ENCODE peak calls at places on chromosomes 7 and 10, in nine cellular contexts. One of them, this sample, is unnamed.

GRCh38 chr7:137695942-137696341 is 150.8 kb downstream of the DGKI start:
- DNase-seq in heart right ventricle: no peak
- DNase-seq in CD8-positive, alpha-beta T cell: no peak
- DNase-seq in stimulated activated CD8-positive, alpha-beta memory T cell treated with anti-CD3 and anti-CD28 coated beads, Interleukin-15, amount 100 ng/mL, for 1 hour: no peak
- DNase-seq in activated T-cell treated with anti-CD3 and anti-CD28 coated beads for 1 hour: no peak
- DNase-seq in progenitor cell of endocrine pancreas: no peak
- DNase-seq in amniotic stem cell: no peak
- DNase-seq in H1: no peak
- DNase-seq in GF-D8: no peak
- DNase-seq in this sample: no peak

GRCh38 chr7:135721198-135721820 is 6.7 kb downstream of the SLC13A4 start:
- DNase-seq in heart right ventricle: no peak
- DNase-seq in CD8-positive, alpha-beta T cell: no peak
- DNase-seq in stimulated activated CD8-positive, alpha-beta memory T cell treated with anti-CD3 and anti-CD28 coated beads, Interleukin-15, amount 100 ng/mL, for 1 hour: no peak
- DNase-seq in activated T-cell treated with anti-CD3 and anti-CD28 coated beads for 1 hour: no peak
- DNase-seq in progenitor cell of endocrine pancreas: no peak
- DNase-seq in amniotic stem cell: no peak
- DNase-seq in H1: no peak
- DNase-seq in GF-D8: no peak
- DNase-seq in this sample: no peak

GRCh38 chr10:10564081-10564480 is 453.6 kb upstream of the CELF2 start:
- DNase-seq in heart right ventricle: peak
- DNase-seq in CD8-positive, alpha-beta T cell: no peak
- DNase-seq in stimulated activated CD8-positive, alpha-beta memory T cell treated with anti-CD3 and anti-CD28 coated beads, Interleukin-15, amount 100 ng/mL, for 1 hour: no peak
- DNase-seq in activated T-cell treated with anti-CD3 and anti-CD28 coated beads for 1 hour: no peak
- DNase-seq in progenitor cell of endocrine pancreas: no peak
- DNase-seq in amniotic stem cell: no peak
- DNase-seq in H1: no peak
- DNase-seq in GF-D8: no peak
- DNase-seq in this sample: no peak

GRCh38 chr10:47082055-47082784 is 171.0 kb downstream of the PTPN20 start:
- DNase-seq in heart right ventricle: no peak
- DNase-seq in CD8-positive, alpha-beta T cell: no peak
- DNase-seq in stimulated activated CD8-positive, alpha-beta memory T cell treated with anti-CD3 and anti-CD28 coated beads, Interleukin-15, amount 100 ng/mL, for 1 hour: no peak
- DNase-seq in activated T-cell treated with anti-CD3 and anti-CD28 coated beads for 1 hour: no peak
- DNase-seq in progenitor cell of endocrine pancreas: no peak
- DNase-seq in amniotic stem cell: no peak
- DNase-seq in H1: no peak
- DNase-seq in GF-D8: no peak
- DNase-seq in this sample: no peak

GRCh38 chr7:95963446-95963990 is 191.2 kb downstream of the DYNC1I1 start:
- DNase-seq in heart right ventricle: no peak
- DNase-seq in CD8-positive, alpha-beta T cell: no peak
- DNase-seq in stimulated activated CD8-positive, alpha-beta memory T cell treated with anti-CD3 and anti-CD28 coated beads, Interleukin-15, amount 100 ng/mL, for 1 hour: no peak
- DNase-seq in activated T-cell treated with anti-CD3 and anti-CD28 coated beads for 1 hour: no peak
- DNase-seq in progenitor cell of endocrine pancreas: no peak
- DNase-seq in amniotic stem cell: no peak
- DNase-seq in H1: no peak
- DNase-seq in GF-D8: no peak
- DNase-seq in this sample: no peak

GRCh38 chr10:91511549-91512330 is 101.6 kb downstream of the HECTD2 start:
- DNase-seq in heart right ventricle: no peak
- DNase-seq in CD8-positive, alpha-beta T cell: no peak
- DNase-seq in stimulated activated CD8-positive, alpha-beta memory T cell treated with anti-CD3 and anti-CD28 coated beads, Interleukin-15, amount 100 ng/mL, for 1 hour: no peak
- DNase-seq in activated T-cell treated with anti-CD3 and anti-CD28 coated beads for 1 hour: no peak
- DNase-seq in progenitor cell of endocrine pancreas: no peak
- DNase-seq in amniotic stem cell: peak
- DNase-seq in H1: no peak
- DNase-seq in GF-D8: no peak
- DNase-seq in this sample: no peak

GRCh38 chr10:74208081-74208480 is 57.1 kb downstream of the ADK start:
- DNase-seq in heart right ventricle: no peak
- DNase-seq in CD8-positive, alpha-beta T cell: no peak
- DNase-seq in stimulated activated CD8-positive, alpha-beta memory T cell treated with anti-CD3 and anti-CD28 coated beads, Interleukin-15, amount 100 ng/mL, for 1 hour: no peak
- DNase-seq in activated T-cell treated with anti-CD3 and anti-CD28 coated beads for 1 hour: no peak
- DNase-seq in progenitor cell of endocrine pancreas: no peak
- DNase-seq in amniotic stem cell: no peak
- DNase-seq in H1: no peak
- DNase-seq in GF-D8: no peak
- DNase-seq in this sample: no peak

GRCh38 chr10:70593513-70593890 is 9.0 kb downstream of the PRF1 start:
- DNase-seq in heart right ventricle: no peak
- DNase-seq in CD8-positive, alpha-beta T cell: no peak
- DNase-seq in stimulated activated CD8-positive, alpha-beta memory T cell treated with anti-CD3 and anti-CD28 coated beads, Interleukin-15, amount 100 ng/mL, for 1 hour: no peak
- DNase-seq in activated T-cell treated with anti-CD3 and anti-CD28 coated beads for 1 hour: no peak
- DNase-seq in progenitor cell of endocrine pancreas: no peak
- DNase-seq in amniotic stem cell: no peak
- DNase-seq in H1: no peak
- DNase-seq in GF-D8: no peak
- DNase-seq in this sample: no peak

GRCh38 chr7:55381696-55382095 is 16.6 kb downstream of the LANCL2 start:
- DNase-seq in heart right ventricle: no peak
- DNase-seq in CD8-positive, alpha-beta T cell: no peak
- DNase-seq in stimulated activated CD8-positive, alpha-beta memory T cell treated with anti-CD3 and anti-CD28 coated beads, Interleukin-15, amount 100 ng/mL, for 1 hour: no peak
- DNase-seq in activated T-cell treated with anti-CD3 and anti-CD28 coated beads for 1 hour: no peak
- DNase-seq in progenitor cell of endocrine pancreas: no peak
- DNase-seq in amniotic stem cell: no peak
- DNase-seq in H1: no peak
- DNase-seq in GF-D8: no peak
- DNase-seq in this sample: no peak

GRCh38 chr10:101217450-101218281 is 11.6 kb downstream of the LBX1 start:
- DNase-seq in heart right ventricle: no peak
- DNase-seq in CD8-positive, alpha-beta T cell: no peak
- DNase-seq in stimulated activated CD8-positive, alpha-beta memory T cell treated with anti-CD3 and anti-CD28 coated beads, Interleukin-15, amount 100 ng/mL, for 1 hour: no peak
- DNase-seq in activated T-cell treated with anti-CD3 and anti-CD28 coated beads for 1 hour: no peak
- DNase-seq in progenitor cell of endocrine pancreas: peak
- DNase-seq in amniotic stem cell: no peak
- DNase-seq in H1: no peak
- DNase-seq in GF-D8: no peak
- DNase-seq in this sample: no peak

GRCh38 chr7:102061981-102062390 is 224.7 kb upstream of the SH2B2 start:
- DNase-seq in heart right ventricle: no peak
- DNase-seq in CD8-positive, alpha-beta T cell: no peak
- DNase-seq in stimulated activated CD8-positive, alpha-beta memory T cell treated with anti-CD3 and anti-CD28 coated beads, Interleukin-15, amount 100 ng/mL, for 1 hour: no peak
- DNase-seq in activated T-cell treated with anti-CD3 and anti-CD28 coated beads for 1 hour: no peak
- DNase-seq in progenitor cell of endocrine pancreas: no peak
- DNase-seq in amniotic stem cell: no peak
- DNase-seq in H1: no peak
- DNase-seq in GF-D8: peak
- DNase-seq in this sample: no peak

GRCh38 chr10:24346877-24347505 is 138.1 kb downstream of the KIAA1217 start:
- DNase-seq in heart right ventricle: no peak
- DNase-seq in CD8-positive, alpha-beta T cell: no peak
- DNase-seq in stimulated activated CD8-positive, alpha-beta memory T cell treated with anti-CD3 and anti-CD28 coated beads, Interleukin-15, amount 100 ng/mL, for 1 hour: no peak
- DNase-seq in activated T-cell treated with anti-CD3 and anti-CD28 coated beads for 1 hour: no peak
- DNase-seq in progenitor cell of endocrine pancreas: no peak
- DNase-seq in amniotic stem cell: no peak
- DNase-seq in H1: no peak
- DNase-seq in GF-D8: no peak
- DNase-seq in this sample: no peak

GRCh38 chr10:46557319-46558140 is 1.1 kb upstream of the GPRIN2 start:
- DNase-seq in heart right ventricle: peak
- DNase-seq in CD8-positive, alpha-beta T cell: no peak
- DNase-seq in stimulated activated CD8-positive, alpha-beta memory T cell treated with anti-CD3 and anti-CD28 coated beads, Interleukin-15, amount 100 ng/mL, for 1 hour: no peak
- DNase-seq in activated T-cell treated with anti-CD3 and anti-CD28 coated beads for 1 hour: no peak
- DNase-seq in progenitor cell of endocrine pancreas: peak
- DNase-seq in amniotic stem cell: no peak
- DNase-seq in H1: no peak
- DNase-seq in GF-D8: no peak
- DNase-seq in this sample: no peak

GRCh38 chr10:70518695-70519094 is 40.1 kb downstream of the PALD1 start:
- DNase-seq in heart right ventricle: no peak
- DNase-seq in CD8-positive, alpha-beta T cell: no peak
- DNase-seq in stimulated activated CD8-positive, alpha-beta memory T cell treated with anti-CD3 and anti-CD28 coated beads, Interleukin-15, amount 100 ng/mL, for 1 hour: no peak
- DNase-seq in activated T-cell treated with anti-CD3 and anti-CD28 coated beads for 1 hour: no peak
- DNase-seq in progenitor cell of endocrine pancreas: no peak
- DNase-seq in amniotic stem cell: peak
- DNase-seq in H1: no peak
- DNase-seq in GF-D8: no peak
- DNase-seq in this sample: no peak

GRCh38 chr10:123678376-123678775 is 12.2 kb downstream of the GPR26 start:
- DNase-seq in heart right ventricle: no peak
- DNase-seq in CD8-positive, alpha-beta T cell: no peak
- DNase-seq in stimulated activated CD8-positive, alpha-beta memory T cell treated with anti-CD3 and anti-CD28 coated beads, Interleukin-15, amount 100 ng/mL, for 1 hour: no peak
- DNase-seq in activated T-cell treated with anti-CD3 and anti-CD28 coated beads for 1 hour: no peak
- DNase-seq in progenitor cell of endocrine pancreas: no peak
- DNase-seq in amniotic stem cell: no peak
- DNase-seq in H1: no peak
- DNase-seq in GF-D8: no peak
- DNase-seq in this sample: no peak

GRCh38 chr10:52221937-52222336 is 92.1 kb upstream of the DKK1 start:
- DNase-seq in heart right ventricle: no peak
- DNase-seq in CD8-positive, alpha-beta T cell: no peak
- DNase-seq in stimulated activated CD8-positive, alpha-beta memory T cell treated with anti-CD3 and anti-CD28 coated beads, Interleukin-15, amount 100 ng/mL, for 1 hour: no peak
- DNase-seq in activated T-cell treated with anti-CD3 and anti-CD28 coated beads for 1 hour: no peak
- DNase-seq in progenitor cell of endocrine pancreas: no peak
- DNase-seq in amniotic stem cell: no peak
- DNase-seq in H1: no peak
- DNase-seq in GF-D8: no peak
- DNase-seq in this sample: no peak

GRCh38 chr10:130615463-130615862 is 479.3 kb downstream of the GLRX3 start:
- DNase-seq in heart right ventricle: no peak
- DNase-seq in CD8-positive, alpha-beta T cell: no peak
- DNase-seq in stimulated activated CD8-positive, alpha-beta memory T cell treated with anti-CD3 and anti-CD28 coated beads, Interleukin-15, amount 100 ng/mL, for 1 hour: no peak
- DNase-seq in activated T-cell treated with anti-CD3 and anti-CD28 coated beads for 1 hour: no peak
- DNase-seq in progenitor cell of endocrine pancreas: no peak
- DNase-seq in amniotic stem cell: no peak
- DNase-seq in H1: peak
- DNase-seq in GF-D8: no peak
- DNase-seq in this sample: no peak

GRCh38 chr10:78180306-78180705 is 146.6 kb downstream of the RPS24 start:
- DNase-seq in heart right ventricle: no peak
- DNase-seq in CD8-positive, alpha-beta T cell: no peak
- DNase-seq in stimulated activated CD8-positive, alpha-beta memory T cell treated with anti-CD3 and anti-CD28 coated beads, Interleukin-15, amount 100 ng/mL, for 1 hour: no peak
- DNase-seq in activated T-cell treated with anti-CD3 and anti-CD28 coated beads for 1 hour: no peak
- DNase-seq in progenitor cell of endocrine pancreas: no peak
- DNase-seq in amniotic stem cell: no peak
- DNase-seq in H1: no peak
- DNase-seq in GF-D8: no peak
- DNase-seq in this sample: no peak

GRCh38 chr10:75532253-75532924 is 101.0 kb downstream of the LRMDA start:
- DNase-seq in heart right ventricle: no peak
- DNase-seq in CD8-positive, alpha-beta T cell: no peak
- DNase-seq in stimulated activated CD8-positive, alpha-beta memory T cell treated with anti-CD3 and anti-CD28 coated beads, Interleukin-15, amount 100 ng/mL, for 1 hour: no peak
- DNase-seq in activated T-cell treated with anti-CD3 and anti-CD28 coated beads for 1 hour: no peak
- DNase-seq in progenitor cell of endocrine pancreas: no peak
- DNase-seq in amniotic stem cell: no peak
- DNase-seq in H1: no peak
- DNase-seq in GF-D8: no peak
- DNase-seq in this sample: no peak

GRCh38 chr10:28410420-28411135 is 107.7 kb upstream of the MPP7 start:
- DNase-seq in heart right ventricle: no peak
- DNase-seq in CD8-positive, alpha-beta T cell: no peak
- DNase-seq in stimulated activated CD8-positive, alpha-beta memory T cell treated with anti-CD3 and anti-CD28 coated beads, Interleukin-15, amount 100 ng/mL, for 1 hour: no peak
- DNase-seq in activated T-cell treated with anti-CD3 and anti-CD28 coated beads for 1 hour: no peak
- DNase-seq in progenitor cell of endocrine pancreas: no peak
- DNase-seq in amniotic stem cell: no peak
- DNase-seq in H1: no peak
- DNase-seq in GF-D8: no peak
- DNase-seq in this sample: no peak

GRCh38 chr10:80183436-80183835 is 21.9 kb downstream of the ANXA11 start:
- DNase-seq in heart right ventricle: no peak
- DNase-seq in CD8-positive, alpha-beta T cell: no peak
- DNase-seq in stimulated activated CD8-positive, alpha-beta memory T cell treated with anti-CD3 and anti-CD28 coated beads, Interleukin-15, amount 100 ng/mL, for 1 hour: no peak
- DNase-seq in activated T-cell treated with anti-CD3 and anti-CD28 coated beads for 1 hour: no peak
- DNase-seq in progenitor cell of endocrine pancreas: no peak
- DNase-seq in amniotic stem cell: no peak
- DNase-seq in H1: no peak
- DNase-seq in GF-D8: no peak
- DNase-seq in this sample: no peak

GRCh38 chr10:96473866-96474265 is 39.9 kb downstream of the TLL2 start:
- DNase-seq in heart right ventricle: no peak
- DNase-seq in CD8-positive, alpha-beta T cell: no peak
- DNase-seq in stimulated activated CD8-positive, alpha-beta memory T cell treated with anti-CD3 and anti-CD28 coated beads, Interleukin-15, amount 100 ng/mL, for 1 hour: no peak
- DNase-seq in activated T-cell treated with anti-CD3 and anti-CD28 coated beads for 1 hour: no peak
- DNase-seq in progenitor cell of endocrine pancreas: no peak
- DNase-seq in amniotic stem cell: no peak
- DNase-seq in H1: no peak
- DNase-seq in GF-D8: no peak
- DNase-seq in this sample: no peak

GRCh38 chr7:110835209-110835608 is 255.7 kb upstream of the LRRN3 start:
- DNase-seq in heart right ventricle: no peak
- DNase-seq in CD8-positive, alpha-beta T cell: peak
- DNase-seq in stimulated activated CD8-positive, alpha-beta memory T cell treated with anti-CD3 and anti-CD28 coated beads, Interleukin-15, amount 100 ng/mL, for 1 hour: no peak
- DNase-seq in activated T-cell treated with anti-CD3 and anti-CD28 coated beads for 1 hour: no peak
- DNase-seq in progenitor cell of endocrine pancreas: no peak
- DNase-seq in amniotic stem cell: no peak
- DNase-seq in H1: no peak
- DNase-seq in GF-D8: no peak
- DNase-seq in this sample: no peak